ENCODE peak calls at places on chromosomes 1 and 21, in ten cellular contexts. D is CD4-positive, alpha-beta memory T cell; K is left lung; J is astrocyte of the spinal cord; T is cardiac fibroblast; Y is brain microvascular endothelial cell; R is epithelial cell of esophagus; W is astrocyte; Z is fibroblast of villous mesenchyme; G is heart left ventricle. M is an unnamed sample.

GRCh38 chr1:243507001-243507671 is 251.3 kb downstream of the SDCCAG8 start:
- DNase-seq in K (no peak), G (no peak), Y (no peak), T (no peak), J (no peak), Z (no peak), W (no peak), R (peak; percentile 23), D (no peak), M (no peak)

GRCh38 chr1:176789571-176790090 is 326.7 kb downstream of the PAPPA2 start:
- DNase-seq in G (no peak), D (no peak), T (no peak), W (peak; percentile 4), Z (no peak), J (peak; percentile 16), R (peak; percentile 10), Y (no peak), K (no peak), M (no peak)

GRCh38 chr21:25396135-25396711 is 211.1 kb downstream of the MRPL39 start:
- DNase-seq in Y (no peak), R (no peak), G (no peak), Z (no peak), K (no peak), J (no peak), D (peak; percentile 46), W (no peak), T (no peak), M (no peak)

GRCh38 chr1:116404699-116405098 is 31.7 kb downstream of the ATP1A1 start:
- DNase-seq in T (no peak), Z (no peak), W (no peak), J (no peak), D (no peak), Y (no peak), K (no peak), R (peak; percentile 96), G (no peak), M (no peak)

GRCh38 chr1:113192242-113192641 is 119.2 kb downstream of the LRIG2 start:
- DNase-seq in T (no peak), Z (no peak), K (no peak), Y (no peak), W (no peak), G (no peak), R (no peak), D (no peak), J (no peak), M (no peak)

GRCh38 chr21:35136586-35137254 is 87.6 kb upstream of the RUNX1 start:
- DNase-seq in G (no peak), Z (peak; percentile 41), W (peak; percentile 91), J (peak; percentile 55), K (no peak), Y (peak; percentile 71), R (peak; percentile 78), T (peak; percentile 48), D (no peak), M (peak; percentile 23)

GRCh38 chr1:222815367-222815765 is 527 bp downstream of the DISP1 start:
- DNase-seq in W (peak; percentile 17), K (peak; percentile 59), J (no peak), R (peak; percentile 44), Z (no peak), Y (peak; percentile 45), D (peak; percentile 66), G (peak; percentile 62), T (no peak), M (peak; percentile 51)

GRCh38 chr1:203271018-203271743 is 34.1 kb upstream of the BTG2 start:
- DNase-seq in Y (peak; percentile 66), T (peak; percentile 84), K (peak; percentile 81), R (peak; percentile 78), Z (peak; percentile 75), G (peak; percentile 68), W (peak; percentile 64), J (peak; percentile 60), D (peak; percentile 85), M (peak; percentile 69)

GRCh38 chr1:8681317-8681650 is 136.2 kb downstream of the RERE start:
- DNase-seq in K (no peak), J (no peak), Z (no peak), G (no peak), D (no peak), R (no peak), Y (no peak), T (no peak), W (no peak), M (no peak)

GRCh38 chr21:36994501-36995189 is 11.9 kb upstream of the RIPPLY3 start:
- DNase-seq in K (no peak), T (no peak), J (no peak), R (peak; percentile 36), G (no peak), Z (no peak), Y (no peak), W (peak; percentile 15), D (no peak), M (no peak)
- H3K4me3 ChIP-seq in K (no peak overlapping the region), T (no peak overlapping the region), J (peak overlapping the region; percentile 15), R (peak overlapping the region; percentile 21), G (no peak overlapping the region), Z (peak overlapping the region; percentile 46), Y (peak overlapping the region; percentile 40), W (peak overlapping the region; percentile 25), D (no peak overlapping the region), M (no peak overlapping the region)

GRCh38 chr21:41507521-41508414 is at the start of gene TMPRSS2:
- DNase-seq in K (peak; percentile 76), G (no peak), D (no peak), Y (no peak), T (no peak), W (no peak), R (peak; percentile 18), J (no peak), Z (no peak), M (no peak)
- H3K4me3 ChIP-seq in K (peak within 1 kb of the TSS; percentile 50), G (peak within 1 kb of the TSS; percentile 8), D (no peak within 1 kb of the TSS), Y (no peak within 1 kb of the TSS), T (no peak within 1 kb of the TSS), W (no peak within 1 kb of the TSS), R (peak within 1 kb of the TSS; percentile 24), J (no peak within 1 kb of the TSS), Z (no peak within 1 kb of the TSS), M (no peak within 1 kb of the TSS)

GRCh38 chr1:213984387-213985180 is 3.2 kb upstream of the PROX1 start:
- DNase-seq in T (no peak), D (no peak), G (no peak), W (no peak), R (no peak), Y (no peak), J (no peak), K (no peak), Z (no peak), M (no peak)
- H3K4me3 ChIP-seq in T (no peak overlapping the region), D (no peak overlapping the region), G (no peak overlapping the region), W (no peak overlapping the region), R (no peak overlapping the region), Y (no peak overlapping the region), J (no peak overlapping the region), K (no peak overlapping the region), Z (no peak overlapping the region), M (no peak overlapping the region)

DNA sequence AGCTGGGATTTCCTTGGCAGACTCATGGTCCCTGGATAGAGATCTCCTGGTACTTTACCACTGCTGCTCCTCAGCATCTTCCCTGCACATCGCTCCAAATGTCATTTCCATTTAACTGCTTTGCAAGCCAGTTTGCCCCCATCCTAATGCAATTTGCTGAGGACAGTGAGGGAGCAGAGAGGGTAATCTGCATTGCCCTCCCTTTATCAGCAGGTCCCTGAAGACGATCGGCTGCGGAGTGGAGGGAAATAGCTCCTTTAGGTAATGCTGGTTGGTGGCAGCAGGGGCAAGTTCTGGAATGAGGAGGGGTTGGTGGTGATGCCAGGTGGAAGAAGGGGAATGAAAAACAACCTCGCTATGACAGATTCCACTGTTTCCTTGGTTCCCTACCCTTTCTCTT is 2.6 kb downstream of the PLXNA2 start:
- DNase-seq in T (no peak), K (no peak), Z (no peak), D (no peak), R (no peak), J (no peak), G (no peak), Y (no peak), W (no peak), M (no peak)
- H3K4me3 ChIP-seq in T (peak overlapping the region; percentile 11), K (peak overlapping the region; percentile 90), Z (no peak overlapping the region), D (no peak overlapping the region), R (no peak overlapping the region), J (no peak overlapping the region), G (peak overlapping the region; percentile 94), Y (peak overlapping the region; percentile 85), W (no peak overlapping the region), M (no peak overlapping the region)

DNA sequence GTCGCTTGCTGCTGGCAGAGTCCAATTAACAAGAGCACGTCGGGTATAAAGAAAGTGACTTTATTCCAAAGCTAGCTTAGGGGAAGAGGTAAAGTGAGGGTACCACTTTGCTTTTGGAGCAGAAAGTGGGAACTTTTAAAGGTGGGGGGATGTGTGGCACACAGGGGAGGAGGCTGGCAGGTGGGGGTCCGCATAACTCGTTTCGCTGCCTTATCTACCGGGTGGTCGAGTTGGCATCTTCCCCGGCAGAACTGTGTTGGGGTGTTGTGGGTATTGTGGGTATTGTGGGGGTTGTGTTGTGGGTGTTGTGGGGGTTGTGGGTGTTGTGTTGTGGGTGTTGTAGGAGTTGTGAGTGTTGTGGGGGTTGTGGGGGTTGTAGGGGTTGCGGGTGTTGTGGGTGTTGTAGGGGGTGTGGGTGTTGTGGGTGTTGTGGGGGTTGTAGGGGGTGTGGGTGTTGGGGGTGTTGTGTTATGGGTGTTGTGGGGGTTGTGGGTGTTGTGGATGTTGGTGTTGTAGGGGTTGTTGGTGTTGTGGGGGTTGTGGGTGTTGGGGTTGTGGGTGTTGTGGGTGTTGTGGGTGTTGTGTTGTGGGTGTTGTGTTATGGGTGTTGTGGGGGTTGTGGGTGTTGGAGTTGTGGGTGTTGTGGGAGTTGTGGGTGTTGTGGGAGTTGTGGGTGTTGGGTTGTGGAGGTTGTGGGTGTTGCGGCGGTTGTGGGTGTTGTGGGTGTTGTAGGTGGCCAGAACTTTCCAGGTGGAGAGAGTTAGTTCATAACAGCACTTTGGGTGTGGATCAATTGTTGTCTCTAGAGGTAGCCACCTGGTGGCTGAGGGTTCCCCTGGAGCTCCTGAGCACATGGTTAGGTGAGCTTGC is 52.7 kb downstream of the AGPAT3 start:
- DNase-seq in W (no peak), R (peak; percentile 33), G (peak; percentile 13), K (no peak), J (no peak), D (no peak), T (no peak), Y (no peak), Z (no peak), M (no peak)
- H3K4me3 ChIP-seq in W (no peak overlapping the region), R (no peak overlapping the region), G (no peak overlapping the region), K (no peak overlapping the region), J (no peak overlapping the region), D (no peak overlapping the region), T (no peak overlapping the region), Y (no peak overlapping the region), Z (no peak overlapping the region), M (no peak overlapping the region)

GRCh38 chr1:6322161-6322560 is 61.3 kb upstream of the GPR153 start:
- DNase-seq in J (no peak), R (peak; percentile 22), D (no peak), Z (no peak), W (no peak), G (no peak), K (no peak), T (no peak), Y (no peak), M (no peak)
- H3K4me3 ChIP-seq in J (no peak overlapping the region), R (no peak overlapping the region), D (no peak overlapping the region), Z (no peak overlapping the region), W (no peak overlapping the region), G (no peak overlapping the region), K (no peak overlapping the region), T (no peak overlapping the region), Y (no peak overlapping the region), M (no peak overlapping the region)

M was measured in fibroblast of mammary gland.